ENCODE peak calls at places on chromosomes 12 and 14, in five cellular contexts. E is posterior vena cava; D is stimulated activated CD8-positive, alpha-beta memory T cell treated with anti-CD3 and anti-CD28 coated beads, Interleukin-7, amount 100 ng/mL, for 48 hours; P is left colon; N is activated CD4-positive, alpha-beta T cell treated with anti-CD3 and anti-CD28 coated beads, Interleukin-2, amount 10 ng/mL, durations not matched to agents 7 days and 5 days. R is an unnamed sample.

GRCh38 chr14:102697125-102697900 is 79.9 kb upstream of the TRAF3 start:
- DNase-seq in E (no peak), P (no peak), N (no peak), D (no peak), R (no peak)

GRCh38 chr12:11174022-11174421 is 3.0 kb downstream of the SMIM10L1 start:
- DNase-seq in N (no peak), P (no peak), E (no peak), D (no peak), R (no peak)

GRCh38 chr12:67475725-67476124 is 172.8 kb upstream of the DYRK2 start:
- DNase-seq in E (no peak), P (no peak), D (no peak), N (no peak), R (no peak)

GRCh38 chr14:54085841-54086240 is 129.2 kb upstream of the BMP4 start:
- DNase-seq in N (no peak), P (no peak), D (no peak), E (no peak), R (no peak)

GRCh38 chr14:70170976-70171375 is 17.8 kb downstream of the SLC8A3 start:
- DNase-seq in D (no peak), E (no peak), N (no peak), P (no peak), R (no peak)

GRCh38 chr14:91246051-91246852 is 1.7 kb upstream of the GPR68 start:
- DNase-seq in D (peak; percentile 72), E (no peak), N (peak; percentile 93), P (no peak), R (no peak)

GRCh38 chr14:103064978-103065377 is 7.6 kb upstream of the CDC42BPB start:
- DNase-seq in P (no peak), N (no peak), D (no peak), E (peak; percentile 52), R (no peak)

GRCh38 chr14:104934380-104934733 is 9.7 kb downstream of the PLD4 start:
- DNase-seq in N (no peak), P (no peak), E (no peak), D (no peak), R (no peak)

GRCh38 chr12:53645191-53645590 is 19.0 kb upstream of the ATF7 start:
- DNase-seq in N (no peak), E (no peak), D (no peak), P (no peak), R (no peak)

GRCh38 chr12:129101404-129101803 is 248.1 kb downstream of the GLT1D1 start:
- DNase-seq in D (no peak), E (no peak), P (no peak), N (no peak), R (no peak)

GRCh38 chr14:67940894-67941455 is 121.4 kb downstream of the RAD51B start:
- DNase-seq in N (no peak), E (no peak), P (no peak), D (no peak), R (peak; percentile 95)

GRCh38 chr14:26478967-26479366 is 118.9 kb downstream of the NOVA1 start:
- DNase-seq in P (no peak), E (no peak), N (no peak), D (no peak), R (no peak)

GRCh38 chr12:82651489-82651888 is 35.2 kb upstream of the TMTC2 start:
- DNase-seq in E (no peak), P (no peak), N (no peak), D (no peak), R (no peak)

GRCh38 chr12:34393821-34394150 is 371.5 kb downstream of the ALG10 start:
- DNase-seq in D (no peak), N (no peak), P (no peak), E (peak; percentile 18), R (no peak)

GRCh38 chr12:130401703-130402102 is 64.0 kb downstream of the PIWIL1 start:
- DNase-seq in N (no peak), P (no peak), D (no peak), E (no peak), R (no peak)

GRCh38 chr14:95711476-95712176 is 2.3 kb downstream of the TCL1A start:
- DNase-seq in E (no peak), P (no peak), D (no peak), N (no peak), R (no peak)

R was measured in stromal cell of bone marrow.